ENCODE peak calls at places on chromosomes 4 and X, in four cellular contexts. One of them, this sample, is unnamed. For H3K36me3 and H3K9me3, the result is how much of the 10 kb centered on the place peaks cover.

GRCh38 chrX:20378291-20378920 is 111.7 kb upstream of the RPS6KA3 start:
- DNase-seq in breast epithelium: no peak
- DNase-seq in SK-N-MC: no peak
- DNase-seq in lung: peak
- DNase-seq in this sample: peak

GRCh38 chrX:56066016-56066415 is 166.1 kb upstream of the KLF8 start:
- DNase-seq in breast epithelium: no peak
- DNase-seq in lung: no peak
- DNase-seq in SK-N-MC: no peak
- DNase-seq in this sample: no peak

GRCh38 chr4:66636321-66636720 is 909.0 kb downstream of the CENPC start:
- DNase-seq in SK-N-MC: no peak
- DNase-seq in lung: no peak
- DNase-seq in breast epithelium: no peak
- DNase-seq in this sample: no peak

GRCh38 chr4:20337261-20337664 is 85.6 kb downstream of the SLIT2 start:
- DNase-seq in lung: no peak
- DNase-seq in breast epithelium: no peak
- DNase-seq in SK-N-MC: no peak
- DNase-seq in this sample: peak

GRCh38 chr4:77308843-77309242 is 151.8 kb downstream of the CCNG2 start:
- DNase-seq in breast epithelium: no peak
- DNase-seq in SK-N-MC: no peak
- DNase-seq in lung: no peak
- DNase-seq in this sample: no peak

GRCh38 chr4:151174784-151175183 is 75.4 kb downstream of the RPS3A start:
- DNase-seq in lung: no peak
- DNase-seq in SK-N-MC: no peak
- DNase-seq in breast epithelium: no peak
- DNase-seq in this sample: no peak

GRCh38 chr4:26753642-26754041 is 107.0 kb upstream of the STIM2 start:
- DNase-seq in lung: peak
- DNase-seq in breast epithelium: no peak
- DNase-seq in SK-N-MC: no peak
- DNase-seq in this sample: no peak

GRCh38 chrX:136115124-136115908 is 32.0 kb upstream of the FHL1 start:
- DNase-seq in SK-N-MC: no peak
- DNase-seq in breast epithelium: no peak
- DNase-seq in lung: no peak
- DNase-seq in this sample: peak

GRCh38 chr4:145719752-145720624 is 40.0 kb downstream of the C4orf51 start:
- DNase-seq in breast epithelium: no peak
- DNase-seq in SK-N-MC: no peak
- DNase-seq in lung: no peak
- DNase-seq in this sample: no peak

GRCh38 chrX:2317527-2318055 is 183.2 kb downstream of the DHRSX start:
- DNase-seq in breast epithelium: no peak
- DNase-seq in lung: no peak
- DNase-seq in SK-N-MC: no peak
- DNase-seq in this sample: no peak

GRCh38 chr4:185106353-185106752 is 36.7 kb upstream of the SLC25A4 start:
- DNase-seq in breast epithelium: no peak
- DNase-seq in SK-N-MC: no peak
- DNase-seq in lung: no peak
- DNase-seq in this sample: no peak

GRCh38 chr4:90127706-90128345 is 632 bp downstream of the CCSER1 start:
- DNase-seq in lung: peak
- DNase-seq in breast epithelium: no peak
- DNase-seq in SK-N-MC: no peak
- DNase-seq in this sample: peak
- H3K4me3 ChIP-seq in lung: peak
- H3K4me3 ChIP-seq in breast epithelium: peak
- H3K4me3 ChIP-seq in SK-N-MC: peak
- H3K4me3 ChIP-seq in this sample: peak

GRCh38 chr4:3522651-3523050 is 9.6 kb downstream of the LRPAP1 start:
- DNase-seq in lung: no peak
- DNase-seq in breast epithelium: no peak
- DNase-seq in SK-N-MC: no peak
- DNase-seq in this sample: no peak
- H3K36me3 ChIP-seq in lung: under half
- H3K36me3 ChIP-seq in breast epithelium: under half
- H3K36me3 ChIP-seq in SK-N-MC: under half
- H3K36me3 ChIP-seq in this sample: under half

GRCh38 chr4:33340168-33340567 is 2620.0 kb downstream of the PCDH7 start:
- DNase-seq in breast epithelium: no peak
- DNase-seq in lung: no peak
- DNase-seq in SK-N-MC: no peak
- DNase-seq in this sample: no peak
- H3K9me3 ChIP-seq in breast epithelium: under half
- H3K9me3 ChIP-seq in lung: under half
- H3K9me3 ChIP-seq in SK-N-MC: under half
- H3K9me3 ChIP-seq in this sample: under half

DNA sequence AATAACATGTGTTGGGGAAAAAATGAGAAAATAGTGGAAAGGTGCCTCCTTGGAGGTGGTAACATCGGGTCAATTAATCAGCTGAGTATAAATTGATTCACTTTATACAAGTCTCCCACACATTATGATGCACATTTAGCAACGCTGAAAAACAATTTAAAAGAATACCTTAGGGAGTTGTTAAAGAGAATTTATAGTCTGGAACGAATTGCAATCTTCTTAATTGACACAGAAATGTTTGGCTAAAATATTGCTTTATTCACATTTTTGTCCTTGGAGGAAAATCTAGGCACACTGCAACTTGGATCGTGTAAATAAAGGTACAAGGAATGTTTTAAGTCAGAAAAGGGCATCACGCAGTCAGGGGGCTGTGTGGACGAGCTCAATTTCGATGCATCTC is 84.2 kb downstream of the HPRT1 start:
- DNase-seq in SK-N-MC: no peak
- DNase-seq in breast epithelium: no peak
- DNase-seq in lung: no peak
- DNase-seq in this sample: no peak
- H3K4me3 ChIP-seq in SK-N-MC: no peak
- H3K4me3 ChIP-seq in breast epithelium: peak
- H3K4me3 ChIP-seq in lung: no peak
- H3K4me3 ChIP-seq in this sample: no peak

GRCh38 chr4:39201963-39202362 is 19.6 kb downstream of the WDR19 start:
- DNase-seq in breast epithelium: no peak
- DNase-seq in SK-N-MC: no peak
- DNase-seq in lung: no peak
- DNase-seq in this sample: no peak

GRCh38 chr4:39205476-39205875 is 23.1 kb downstream of the WDR19 start:
- DNase-seq in SK-N-MC: no peak
- DNase-seq in breast epithelium: no peak
- DNase-seq in lung: no peak
- DNase-seq in this sample: no peak

GRCh38 chr4:39205000-39205399 is 22.7 kb downstream of the WDR19 start:
- DNase-seq in lung: no peak
- DNase-seq in breast epithelium: no peak
- DNase-seq in SK-N-MC: no peak
- DNase-seq in this sample: no peak

DNA sequence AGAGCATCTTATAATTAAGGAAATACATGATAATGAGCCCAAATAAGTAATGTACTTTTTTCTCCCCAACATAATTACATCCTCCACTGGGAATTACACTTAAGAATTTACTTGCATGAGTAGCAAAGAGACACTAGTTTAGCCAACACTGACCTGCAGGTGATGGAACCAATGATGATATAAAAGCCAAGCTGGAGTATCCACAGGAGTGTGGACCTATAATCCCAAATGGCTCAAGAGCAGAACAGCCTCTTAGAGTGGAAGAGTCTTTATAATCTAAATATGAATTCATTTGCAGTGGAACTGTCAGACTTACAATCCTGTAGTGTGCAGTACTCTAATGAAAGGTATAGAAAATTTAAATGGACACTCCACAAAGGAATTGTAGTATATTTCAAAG is 22.2 kb downstream of the WDR19 start:
- DNase-seq in SK-N-MC: no peak
- DNase-seq in lung: no peak
- DNase-seq in breast epithelium: no peak
- DNase-seq in this sample: no peak
- H3K36me3 ChIP-seq in SK-N-MC: half or more
- H3K36me3 ChIP-seq in lung: under half
- H3K36me3 ChIP-seq in breast epithelium: under half
- H3K36me3 ChIP-seq in this sample: under half

This sample was measured in MG63.